ENCODE peak calls at places on chromosomes 13 and 19, in six cellular contexts. I, Y, S, T, O and B are unnamed samples.

GRCh38 chr13:45548281-45548680 is 67.3 kb downstream of the ERICH6B start:
- DNase-seq in I (no peak), Y (no peak), S (no peak), T (no peak), O (no peak), B (no peak)

GRCh38 chr13:103525530-103525929 is 459.3 kb upstream of the SLC10A2 start:
- DNase-seq in I (no peak), Y (no peak), S (no peak), T (no peak), O (no peak), B (no peak)

GRCh38 chr13:29743229-29743786 is 107.1 kb downstream of the UBL3 start:
- DNase-seq in I (peak; percentile 26), Y (peak; percentile 83), S (no peak), T (peak; percentile 43), O (no peak), B (peak; percentile 78)

GRCh38 chr19:41397086-41398041 is at the start of the genes BCKDHA and EXOSC5:
- DNase-seq in I (peak; percentile 99), Y (peak; percentile 100), S (peak; percentile 99), T (peak; percentile 100), O (peak; percentile 98), B (peak; percentile 99)

GRCh38 chr13:36673838-36674326 is at the start of gene SERTM1:
- DNase-seq in I (no peak), Y (peak; percentile 41), S (peak; percentile 52), T (no peak), O (no peak), B (no peak)

GRCh38 chr19:16722591-16722990 is 2.9 kb downstream of the NWD1 start:
- DNase-seq in I (no peak), Y (no peak), S (no peak), T (no peak), O (no peak), B (no peak)

GRCh38 chr19:40457953-40458596 is 7.5 kb downstream of the BLVRB start:
- DNase-seq in I (no peak), Y (no peak), S (no peak), T (no peak), O (no peak), B (no peak)

GRCh38 chr13:24097667-24098066 is 62.9 kb upstream of the SPATA13 start:
- DNase-seq in I (no peak), Y (no peak), S (no peak), T (no peak), O (no peak), B (no peak)

GRCh38 chr13:73656863-73657262 is 477.3 kb downstream of the KLF12 start:
- DNase-seq in I (no peak), Y (no peak), S (no peak), T (no peak), O (no peak), B (no peak)

GRCh38 chr19:45762870-45763631 is 6.0 kb downstream of the SIX5 start:
- DNase-seq in I (no peak), Y (no peak), S (peak; percentile 47), T (no peak), O (no peak), B (no peak)

DNA sequence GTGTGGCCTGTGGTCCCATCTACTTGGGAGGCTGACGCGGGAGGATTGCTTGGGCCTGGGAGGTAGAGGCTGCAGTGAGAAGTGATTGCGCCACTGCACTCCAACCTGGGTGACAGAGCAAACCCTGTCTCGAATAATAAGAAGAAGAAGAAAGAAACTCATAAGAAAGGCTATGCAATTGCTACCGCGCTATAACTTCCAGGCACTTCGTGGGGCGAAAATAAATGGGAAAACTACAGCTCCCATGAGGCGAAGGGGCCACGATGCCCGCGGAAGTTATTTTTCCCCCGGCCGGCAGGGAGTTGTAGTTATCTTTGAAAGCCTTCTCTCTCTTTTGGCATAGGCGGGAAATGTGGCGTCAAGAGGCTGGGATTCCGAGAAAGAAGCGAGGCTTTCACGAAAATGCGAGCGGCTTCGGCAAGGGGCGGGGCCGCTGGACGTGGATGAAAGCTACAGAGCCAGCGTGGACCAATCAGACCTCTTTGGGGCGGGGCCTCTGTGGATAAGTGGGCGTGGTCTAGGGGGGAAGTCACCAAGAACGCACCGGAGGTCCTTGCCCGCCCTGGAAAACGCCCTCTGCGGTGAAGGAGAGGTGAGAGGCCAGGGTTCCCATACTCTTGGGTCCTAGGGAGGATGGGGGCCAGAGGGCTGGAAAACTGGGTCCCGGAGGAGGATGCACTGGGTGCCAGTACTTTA is at the start of gene NUCB1:
- DNase-seq in I (peak; percentile 99), Y (peak; percentile 99), S (peak; percentile 100), T (peak; percentile 96), O (peak; percentile 99), B (peak; percentile 96)
- TF ChIP-seq CTCF in I (no peak), Y (no peak), S (peak; percentile 48), T (peak; percentile 45), O (no peak), B (peak; percentile 29)

GRCh38 chr13:20559659-20560356 is 7.1 kb upstream of the IFT88 start:
- DNase-seq in I (no peak), Y (no peak), S (no peak), T (no peak), O (no peak), B (no peak)

GRCh38 chr13:20566424-20566916 is 487 bp upstream of the IFT88 start:
- DNase-seq in I (peak; percentile 75), Y (peak; percentile 84), S (no peak), T (peak; percentile 53), O (no peak), B (no peak)

GRCh38 chr13:20565120-20565736 is 1.7 kb upstream of the IFT88 start:
- DNase-seq in I (no peak), Y (no peak), S (no peak), T (no peak), O (no peak), B (no peak)

GRCh38 chr13:20558982-20559381 is 8.0 kb upstream of the IFT88 start:
- DNase-seq in I (no peak), Y (no peak), S (no peak), T (no peak), O (no peak), B (no peak)

GRCh38 chr13:20561731-20562130 is 5.2 kb upstream of the IFT88 start:
- DNase-seq in I (no peak), Y (no peak), S (no peak), T (no peak), O (no peak), B (no peak)
- TF ChIP-seq CTCF in I (no peak), Y (no peak), S (no peak), T (no peak), O (no peak), B (no peak)

GRCh38 chr19:29527500-29528328 is 1.9 kb downstream of the VSTM2B start:
- DNase-seq in I (no peak), Y (no peak), S (no peak), T (no peak), O (no peak), B (no peak)
- TF ChIP-seq CTCF in I (no peak), Y (no peak), S (no peak), T (no peak), O (no peak), B (no peak)

GRCh38 chr13:113086031-113086750 is 19.4 kb upstream of the F7 start:
- DNase-seq in I (no peak), Y (no peak), S (no peak), T (no peak), O (no peak), B (no peak)
- TF ChIP-seq CTCF in I (no peak), Y (no peak), S (no peak), T (peak; percentile 28), O (no peak), B (no peak)

DNA sequence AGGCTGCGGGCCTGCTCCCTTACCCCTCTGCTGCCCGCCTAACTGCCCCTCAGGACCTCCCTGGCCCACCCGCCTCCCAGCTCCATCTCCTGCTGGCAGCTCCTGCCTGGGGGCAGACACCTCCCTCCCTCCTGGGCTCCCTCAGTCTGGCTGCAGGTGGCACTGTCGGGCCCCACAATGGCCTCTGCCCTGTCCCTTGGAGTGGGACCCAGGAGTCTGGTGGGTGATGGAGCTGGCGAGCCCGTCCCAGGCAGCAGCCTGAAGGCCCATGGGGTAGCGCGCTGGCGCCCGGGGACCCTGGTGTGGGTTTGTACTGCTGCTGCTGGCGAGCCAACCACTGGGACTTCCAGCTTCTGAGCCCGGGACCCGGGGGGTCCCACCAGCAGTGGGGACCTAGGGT is 83.6 kb downstream of the KDM4B start:
- DNase-seq in I (no peak), Y (no peak), S (no peak), T (no peak), O (no peak), B (no peak)
- TF ChIP-seq CTCF in I (no peak), Y (no peak), S (no peak), T (no peak), O (no peak), B (no peak)

GRCh38 chr19:4267901-4268815 is 10.9 kb upstream of the SHD start:
- DNase-seq in I (peak; percentile 78), Y (no peak), S (no peak), T (no peak), O (no peak), B (no peak)
- TF ChIP-seq CTCF in I (no peak), Y (no peak), S (no peak), T (no peak), O (no peak), B (no peak)

GRCh38 chr19:17829855-17830566 is 8.7 kb upstream of the INSL3 start:
- DNase-seq in I (peak; percentile 33), Y (peak; percentile 73), S (peak; percentile 93), T (no peak), O (no peak), B (no peak)
- TF ChIP-seq CTCF in I (no peak), Y (no peak), S (no peak), T (no peak), O (no peak), B (no peak)

GRCh38 chr13:106520205-106521004 is 15.1 kb downstream of the EFNB2 start:
- DNase-seq in I (no peak), Y (peak; percentile 68), S (no peak), T (no peak), O (no peak), B (no peak)
- TF ChIP-seq CTCF in I (no peak), Y (peak; percentile 23), S (no peak), T (peak; percentile 73), O (no peak), B (peak; percentile 33)